ENCODE peak calls at places on chromosomes 13 and 19, in five cellular contexts. G is AG09309; B is fibroblast of mammary gland; H is AG10803; V is CD8-positive, alpha-beta T cell. T is an unnamed sample.

GRCh38 chr13:66329988-66330429 is 900.1 kb downstream of the PCDH9 start:
- DNase-seq in V (no peak), B (peak), H (no peak), G (no peak), T (peak)

GRCh38 chr19:39339636-39340035 is 2.6 kb upstream of the SAMD4B start:
- DNase-seq in H (no peak), V (no peak), G (no peak), B (no peak), T (no peak)

GRCh38 chr19:50266896-50267295 is 62.3 kb downstream of the KCNC3 start:
- DNase-seq in H (no peak), V (peak), G (no peak), B (no peak), T (no peak)

GRCh38 chr13:98888890-98889279 is 89.0 kb downstream of the DOCK9 start:
- DNase-seq in G (no peak), H (no peak), B (no peak), V (no peak), T (no peak)

GRCh38 chr19:2646866-2647535 is 55.5 kb downstream of the GNG7 start:
- DNase-seq in V (no peak), B (no peak), H (no peak), G (no peak), T (no peak)

GRCh38 chr13:52061587-52061986 is 37.1 kb downstream of the UTP14C start:
- DNase-seq in H (peak), G (no peak), V (no peak), B (no peak), T (no peak)

GRCh38 chr13:23500858-23501257 is 67.4 kb upstream of the SACS start:
- DNase-seq in H (peak), B (peak), G (peak), V (no peak), T (peak)

GRCh38 chr19:2394054-2394668 is 33.2 kb downstream of the TIMM13 start:
- DNase-seq in V (no peak), G (no peak), H (no peak), B (no peak), T (no peak)

GRCh38 chr13:31767175-31767900 is 28.0 kb downstream of the RXFP2 start:
- DNase-seq in G (peak), V (no peak), H (peak), B (peak), T (peak)

GRCh38 chr13:42547615-42548014 is 26.3 kb upstream of the TNFSF11 start:
- DNase-seq in V (no peak), B (no peak), H (no peak), G (no peak), T (no peak)

GRCh38 chr13:60143775-60144174 is 20.0 kb downstream of the DIAPH3 start:
- DNase-seq in B (peak), V (no peak), G (no peak), H (no peak), T (no peak)

GRCh38 chr13:21934309-21934708 is 263.4 kb downstream of the FGF9 start:
- DNase-seq in B (no peak), V (no peak), G (no peak), H (no peak), T (no peak)

GRCh38 chr13:39810091-39810877 is 154.8 kb downstream of the COG6 start:
- DNase-seq in B (peak), V (no peak), H (no peak), G (no peak), T (no peak)

GRCh38 chr13:93217701-93218100 is 8.9 kb upstream of the GPC6 start:
- DNase-seq in V (no peak), H (peak), G (no peak), B (peak), T (peak)

GRCh38 chr19:40294560-40294959 is 9.4 kb upstream of the AKT2 start:
- DNase-seq in B (no peak), G (no peak), V (no peak), H (no peak), T (no peak)

GRCh38 chr13:79716191-79716590 is 235.2 kb downstream of the NDFIP2 start:
- DNase-seq in B (no peak), G (no peak), H (no peak), V (no peak), T (no peak)

GRCh38 chr13:113084094-113084942 is 21.3 kb upstream of the F7 start:
- DNase-seq in H (no peak), G (no peak), V (no peak), B (no peak), T (no peak)

GRCh38 chr13:33318037-33318436 is 32.5 kb upstream of the STARD13 start:
- DNase-seq in G (no peak), B (peak), V (no peak), H (no peak), T (no peak)

GRCh38 chr19:49114630-49115363 is 627 bp downstream of the LIN7B start:
- DNase-seq in B (peak), V (peak), H (peak), G (no peak), T (peak)

GRCh38 chr13:113582841-113583631 is 1.5 kb upstream of the TFDP1 start:
- DNase-seq in H (no peak), G (no peak), B (peak), V (no peak), T (peak)

GRCh38 chr13:29892149-29892548 is 41.7 kb upstream of the UBL3 start:
- DNase-seq in G (no peak), V (no peak), B (no peak), H (no peak), T (no peak)

GRCh38 chr13:99265823-99266426 is 7.7 kb upstream of the GPR18 start:
- DNase-seq in H (peak), G (no peak), B (peak), V (no peak), T (peak)

DNA sequence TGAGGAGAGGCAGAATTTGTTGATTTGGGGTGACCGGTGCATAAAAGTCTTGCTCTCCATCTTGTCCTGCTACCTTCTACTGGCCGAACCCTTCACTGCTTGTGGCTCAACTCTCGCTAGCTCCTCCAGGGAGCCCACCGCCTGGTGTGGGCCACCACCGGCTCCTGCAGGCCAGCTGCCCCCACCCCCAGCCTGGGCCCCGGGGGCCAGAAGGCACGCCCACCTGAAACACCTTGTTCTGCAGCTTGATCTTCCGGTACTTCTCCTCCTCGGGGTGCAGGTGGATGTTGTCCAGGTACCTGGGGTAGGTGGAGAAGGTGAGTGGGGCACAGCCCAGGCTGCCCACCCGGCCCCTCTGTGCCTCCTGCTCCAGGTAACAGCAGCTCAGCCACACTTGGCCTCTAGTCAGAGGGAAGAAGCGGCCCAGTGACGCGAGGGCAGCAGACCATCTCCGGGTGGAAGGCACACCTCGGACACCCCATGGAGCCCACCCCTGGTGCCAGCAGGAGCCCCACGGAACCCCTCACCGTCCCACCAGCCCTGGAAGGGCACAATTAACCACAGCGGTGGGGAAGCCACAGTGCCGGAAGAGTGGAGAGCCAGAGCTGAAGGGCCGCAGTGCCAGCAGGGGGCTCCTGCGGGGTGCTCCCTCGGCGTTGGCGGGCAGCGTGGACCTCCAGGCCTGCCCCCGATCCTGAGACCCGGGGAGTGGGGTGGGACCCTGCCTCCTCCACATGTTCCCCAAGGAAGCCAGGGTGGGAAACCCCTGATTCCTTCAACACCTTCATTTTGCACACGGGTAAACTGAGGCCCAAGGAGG is 10.1 kb downstream of the UBXN6 start:
- DNase-seq in V (no peak), G (no peak), H (no peak), B (no peak), T (no peak)
- TF ChIP-seq CTCF in V (no peak), G (no peak), H (no peak), B (no peak), T (no peak)

GRCh38 chr19:38248421-38248820 is 7.8 kb downstream of the PPP1R14A start:
- DNase-seq in B (no peak), H (no peak), V (no peak), G (no peak), T (no peak)

GRCh38 chr19:38247734-38248268 is 8.4 kb downstream of the PPP1R14A start:
- DNase-seq in B (no peak), H (peak), G (no peak), V (no peak), T (no peak)

GRCh38 chr19:38243279-38243673 is 12.9 kb downstream of the PPP1R14A start:
- DNase-seq in H (no peak), V (no peak), B (no peak), G (no peak), T (no peak)

GRCh38 chr19:38247126-38247525 is 9.0 kb downstream of the PPP1R14A start:
- DNase-seq in G (no peak), V (no peak), H (peak), B (peak), T (no peak)

GRCh38 chr19:38245826-38246498 is 10.2 kb downstream of the PPP1R14A start:
- DNase-seq in V (no peak), H (peak), G (no peak), B (no peak), T (no peak)
- H3K4me3 ChIP-seq in V (no peak), H (no peak), G (no peak), B (no peak), T (no peak)

GRCh38 chr19:35739275-35740107 is 2.8 kb downstream of the IGFLR1 start:
- DNase-seq in V (no peak), B (no peak), G (no peak), H (no peak), T (no peak)

GRCh38 chr19:35738887-35739229 is 3.4 kb downstream of the IGFLR1 start:
- DNase-seq in H (no peak), G (no peak), B (peak), V (no peak), T (no peak)

GRCh38 chr19:35738021-35738886 is 4.0 kb downstream of the IGFLR1 start:
- DNase-seq in V (no peak), H (no peak), B (no peak), G (no peak), T (no peak)

GRCh38 chr19:35734889-35735288 is 7.4 kb downstream of the IGFLR1 start:
- DNase-seq in B (no peak), G (no peak), H (no peak), V (no peak), T (no peak)

GRCh38 chr19:35736913-35737886 is 5.1 kb downstream of the IGFLR1 start:
- DNase-seq in V (no peak), B (no peak), G (no peak), H (no peak), T (no peak)
- TF ChIP-seq CTCF in V (peak), B (no peak), G (peak), H (no peak), T (peak)

DNA sequence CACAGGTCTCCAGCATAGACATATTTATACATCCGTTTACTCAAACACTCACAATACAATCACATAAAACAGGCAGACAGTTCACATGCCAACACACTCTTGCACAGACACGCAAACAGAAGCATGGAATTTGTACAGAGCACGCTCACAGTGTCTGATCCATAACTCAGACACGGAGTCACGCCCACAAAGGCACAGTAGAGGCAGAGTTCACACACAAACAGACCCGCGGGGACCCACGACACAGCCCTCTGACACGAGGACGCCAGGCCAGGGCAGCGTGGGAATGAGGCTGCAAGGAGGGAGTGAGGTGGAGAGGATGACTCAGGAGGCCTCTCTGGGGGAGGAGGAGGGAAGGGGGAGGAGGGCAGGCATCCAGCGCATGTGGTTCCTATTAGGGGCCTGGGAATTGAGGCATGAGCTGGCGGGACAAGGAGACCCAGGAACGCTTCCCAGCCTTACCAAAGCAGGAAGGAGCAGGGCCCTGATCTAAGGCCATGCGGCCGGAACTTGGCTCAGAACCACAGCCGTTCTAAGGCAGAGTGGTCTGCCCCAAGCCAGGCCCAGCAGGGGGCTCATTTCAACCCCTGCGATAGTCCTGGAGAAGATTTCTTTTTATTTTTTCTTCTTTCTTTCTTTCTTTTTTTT is 9.1 kb upstream of the OLFM2 start:
- DNase-seq in G (peak), V (no peak), H (peak), B (peak), T (peak)
- H3K4me3 ChIP-seq in G (peak), V (no peak), H (peak), B (no peak), T (no peak)

DNA sequence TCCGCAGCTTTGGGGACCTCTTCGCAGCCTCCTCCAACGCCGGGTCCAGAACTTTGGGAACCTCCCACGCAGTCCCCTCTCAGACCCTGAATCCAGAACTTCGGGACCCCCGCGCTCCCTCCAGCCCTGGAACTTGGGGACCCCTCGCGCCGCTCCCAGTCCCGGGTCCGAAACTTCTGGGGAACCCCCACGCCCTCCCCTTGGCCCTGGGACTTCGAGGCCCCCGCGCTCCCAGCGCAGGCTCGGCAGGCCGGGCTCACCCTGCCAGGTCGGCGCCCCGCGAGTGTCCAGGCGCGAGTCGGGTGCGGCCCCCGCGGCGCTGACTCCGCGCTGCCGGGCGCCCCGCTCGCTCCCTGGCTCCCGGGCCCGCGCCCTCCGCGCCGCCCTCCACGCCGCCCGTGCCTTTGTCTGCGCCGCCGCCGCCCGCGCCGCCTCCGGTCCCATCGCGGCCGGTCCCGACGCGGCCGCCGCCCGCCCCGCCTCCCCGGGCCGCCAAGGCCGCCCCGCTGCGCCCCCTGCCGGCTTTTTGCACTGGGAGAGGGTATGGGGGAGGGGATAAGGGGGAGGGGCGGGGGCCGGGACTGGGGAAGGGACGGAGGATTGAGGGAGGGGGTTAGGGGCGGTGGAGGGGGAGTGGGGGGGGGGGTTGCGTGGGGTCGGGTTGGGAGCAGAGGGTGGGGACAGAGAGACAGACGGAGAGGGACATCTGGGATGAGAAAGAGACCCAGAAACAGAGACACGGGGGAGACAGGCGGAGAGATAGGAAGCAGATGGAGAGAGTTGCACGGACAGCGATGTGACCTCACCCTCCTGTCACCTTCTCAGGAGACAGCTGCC is at the start of gene HOMER3:
- DNase-seq in B (peak), H (peak), V (peak), G (no peak), T (peak)
- TF ChIP-seq CTCF in B (peak), H (peak), V (no peak), G (peak), T (peak)

DNA sequence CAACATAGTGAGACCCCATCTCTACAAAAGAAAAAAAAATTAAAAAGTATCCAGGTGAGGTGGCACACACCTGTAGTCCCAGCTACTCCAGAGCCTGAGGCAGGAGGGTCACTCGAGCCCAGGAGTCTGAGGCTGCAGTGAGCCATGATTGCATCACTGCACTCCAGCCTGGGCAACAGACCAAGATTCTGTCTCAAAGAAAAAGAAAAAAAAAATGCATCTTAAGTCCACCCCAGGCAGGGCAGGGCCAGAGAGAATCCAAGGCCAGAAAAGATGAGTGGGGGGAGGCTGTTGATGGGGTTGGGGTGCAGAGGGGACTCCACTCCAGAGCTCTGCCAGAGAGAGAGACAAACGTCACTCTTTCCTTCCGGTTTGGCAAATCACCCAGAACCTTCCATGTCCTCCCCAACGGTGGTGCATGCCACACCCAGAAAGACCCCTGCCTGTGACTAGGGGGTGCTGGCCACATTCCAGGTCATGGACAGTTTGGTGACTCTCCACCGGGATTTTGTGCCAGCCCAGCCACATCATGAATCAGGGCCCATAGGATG is 431 bp downstream of the FUT3 start:
- DNase-seq in V (no peak), B (peak), H (peak), G (no peak), T (peak)
- H3K4me3 ChIP-seq in V (no peak), B (no peak), H (no peak), G (no peak), T (no peak)

GRCh38 chr13:35916186-35916585 is 215.0 kb downstream of the DCLK1 start:
- DNase-seq in B (no peak), V (no peak), G (no peak), H (no peak), T (no peak)
- TF ChIP-seq CTCF in B (no peak), V (no peak), G (no peak), H (no peak), T (no peak)

T was measured in astrocyte of the spinal cord.